ENCODE peak calls at places on chromosome X, in four cellular contexts. One of them, this sample, is unnamed.
A peak's percentile ranks its signal among the peaks of the same experiment; 100 is the strongest.

GRCh38 chrX:110462957-110463356 is 104.3 kb downstream of the RTL9 start:
- DNase-seq in IMR-90: no peak
- DNase-seq in ovary: no peak
- DNase-seq in stomach: no peak
- DNase-seq in this sample: no peak

GRCh38 chrX:104112326-104112951 is at the start of gene ZCCHC18:
- DNase-seq in IMR-90: peak; percentile 57
- DNase-seq in ovary: peak; percentile 70
- DNase-seq in stomach: peak; percentile 28
- DNase-seq in this sample: peak; percentile 54

GRCh38 chrX:71636438-71637252 is 18.3 kb upstream of the CXCR3 start:
- DNase-seq in ovary: no peak
- DNase-seq in IMR-90: no peak
- DNase-seq in stomach: no peak
- DNase-seq in this sample: no peak

GRCh38 chrX:17629519-17629918 is 107.8 kb upstream of the SCML1 start:
- DNase-seq in ovary: no peak
- DNase-seq in IMR-90: no peak
- DNase-seq in stomach: no peak
- DNase-seq in this sample: no peak

GRCh38 chrX:139692908-139693307 is 15.1 kb downstream of the MCF2 start:
- DNase-seq in stomach: no peak
- DNase-seq in ovary: no peak
- DNase-seq in IMR-90: no peak
- DNase-seq in this sample: no peak

GRCh38 chrX:13808865-13809264 is 8.0 kb downstream of the GPM6B start:
- DNase-seq in IMR-90: no peak
- DNase-seq in ovary: no peak
- DNase-seq in stomach: no peak
- DNase-seq in this sample: no peak

GRCh38 chrX:13000311-13000811 is 25.5 kb downstream of the TMSB4X start:
- DNase-seq in ovary: no peak
- DNase-seq in IMR-90: no peak
- DNase-seq in stomach: no peak
- DNase-seq in this sample: no peak

GRCh38 chrX:39866229-39866628 is 231.5 kb downstream of the BCOR start:
- DNase-seq in IMR-90: no peak
- DNase-seq in ovary: no peak
- DNase-seq in stomach: no peak
- DNase-seq in this sample: no peak

GRCh38 chrX:68252664-68253063 is 180.6 kb downstream of the OPHN1 start:
- DNase-seq in ovary: no peak
- DNase-seq in stomach: no peak
- DNase-seq in IMR-90: no peak
- DNase-seq in this sample: no peak

GRCh38 chrX:40108959-40109287 is 11.2 kb upstream of the BCOR start:
- DNase-seq in stomach: peak; percentile 82
- DNase-seq in IMR-90: peak; percentile 76
- DNase-seq in ovary: peak; percentile 82
- DNase-seq in this sample: peak; percentile 78

GRCh38 chrX:154730271-154730883 is 20.5 kb downstream of the GAB3 start:
- DNase-seq in IMR-90: peak; percentile 77
- DNase-seq in ovary: peak; percentile 42
- DNase-seq in stomach: no peak
- DNase-seq in this sample: no peak

GRCh38 chrX:104136241-104137019 is 20.4 kb downstream of the SLC25A53 start:
- DNase-seq in stomach: peak; percentile 72
- DNase-seq in ovary: peak; percentile 76
- DNase-seq in IMR-90: peak; percentile 91
- DNase-seq in this sample: peak; percentile 65

GRCh38 chrX:72001471-72001870 is 90.8 kb downstream of the NHSL2 start:
- DNase-seq in ovary: no peak
- DNase-seq in stomach: no peak
- DNase-seq in IMR-90: no peak
- DNase-seq in this sample: no peak

DNA sequence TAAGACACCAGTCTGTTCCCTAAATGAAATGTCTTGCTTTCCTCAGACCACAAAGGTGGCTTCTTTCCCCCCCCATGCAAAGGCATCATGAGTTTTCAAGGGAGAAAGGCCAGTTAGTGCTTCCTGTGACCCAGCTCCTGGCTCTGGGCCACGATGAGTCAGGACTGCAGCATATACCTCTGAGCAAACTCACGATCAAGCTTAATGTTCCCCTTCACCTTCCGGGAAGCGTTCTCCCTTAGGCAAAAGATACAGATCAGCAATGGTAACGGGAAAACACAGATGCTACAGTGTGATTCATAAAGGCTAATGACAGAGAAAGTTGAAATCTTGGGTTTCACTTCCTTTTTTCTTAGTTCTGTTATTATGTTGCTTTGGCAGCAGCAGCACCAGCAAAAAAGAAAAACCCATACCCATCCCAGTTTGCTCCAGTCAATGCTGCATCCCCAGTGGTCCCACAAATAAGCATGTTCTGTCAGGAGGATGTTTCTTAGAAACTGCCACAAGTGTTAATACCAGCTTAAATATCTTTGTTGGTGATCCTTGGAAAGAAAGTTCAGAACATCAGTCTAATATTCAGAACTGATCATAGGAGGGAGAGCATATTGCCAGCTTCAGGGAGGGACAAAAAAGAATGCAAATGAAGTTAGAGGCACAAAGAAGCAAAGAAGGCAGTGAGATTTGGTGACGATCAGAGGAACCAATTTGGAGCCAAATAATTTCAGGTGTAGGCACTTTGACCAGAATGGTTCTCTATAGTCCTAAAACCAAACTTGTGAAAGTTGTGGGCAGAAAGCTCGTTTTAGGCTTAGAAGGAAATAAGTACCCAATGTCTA is 41.2 kb downstream of the LONRF3 start:
- DNase-seq in stomach: peak; percentile 43
- DNase-seq in IMR-90: peak; percentile 80
- DNase-seq in ovary: peak; percentile 30
- DNase-seq in this sample: peak; percentile 59
- H3K27ac ChIP-seq in stomach: no peak overlapping the region
- H3K27ac ChIP-seq in IMR-90: no peak overlapping the region
- H3K27ac ChIP-seq in ovary: no peak overlapping the region
- H3K27ac ChIP-seq in this sample: peak overlapping the region; percentile 69

DNA sequence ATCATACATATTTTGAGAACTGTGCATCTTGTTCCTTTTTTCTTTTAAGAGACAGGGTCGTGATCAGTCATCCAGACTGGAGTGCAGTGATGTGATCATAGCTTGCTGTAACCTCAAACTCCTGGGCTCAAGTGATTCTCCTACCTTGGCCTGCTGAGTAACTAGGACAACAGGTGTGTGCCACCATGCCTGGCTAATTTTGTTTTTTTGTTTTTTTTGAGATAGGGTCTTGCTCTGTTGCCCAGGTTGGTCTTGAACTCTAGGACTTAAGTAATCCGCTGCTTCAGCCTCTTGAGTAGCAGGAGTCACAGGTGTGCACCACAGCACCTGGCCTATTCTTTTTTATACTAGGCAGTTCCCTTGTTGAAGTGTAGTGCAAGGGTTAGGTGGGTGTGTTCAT is 24.6 kb downstream of the KDM6A start:
- DNase-seq in stomach: no peak
- DNase-seq in IMR-90: no peak
- DNase-seq in ovary: no peak
- DNase-seq in this sample: no peak
- H3K4me1 ChIP-seq in stomach: peaks cover 43% of the 10 kb centered on the region
- H3K4me1 ChIP-seq in IMR-90: peaks cover 3% of the 10 kb centered on the region
- H3K4me1 ChIP-seq in ovary: no peaks in the 10 kb centered on the region
- H3K4me1 ChIP-seq in this sample: no peaks in the 10 kb centered on the region

DNA sequence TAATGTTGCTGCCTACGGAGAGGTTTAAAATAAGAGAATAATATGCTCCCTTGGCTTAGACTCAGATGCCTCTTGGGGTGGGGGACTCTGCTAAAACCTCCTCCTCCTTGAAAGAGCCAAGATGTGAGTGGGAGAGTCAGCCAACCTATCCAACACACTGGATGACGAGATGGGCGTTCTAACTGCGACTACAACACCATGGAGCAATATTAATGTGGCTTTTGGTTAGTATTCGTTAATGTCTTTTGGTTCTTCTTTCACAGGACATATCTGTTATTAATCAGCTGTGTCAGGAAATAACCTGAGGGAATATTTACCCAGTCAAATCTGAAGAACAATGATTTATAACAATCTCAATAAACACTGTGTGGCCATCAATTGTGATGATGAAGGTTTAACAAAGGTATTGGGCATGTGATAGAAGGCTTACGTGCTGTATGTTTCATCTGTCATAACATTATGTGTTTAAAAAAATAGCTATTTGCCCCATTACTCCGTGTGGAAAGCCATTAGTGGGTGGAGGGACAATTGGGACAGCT is 143.5 kb upstream of the FTHL17 start:
- DNase-seq in ovary: no peak
- DNase-seq in stomach: no peak
- DNase-seq in IMR-90: no peak
- DNase-seq in this sample: no peak
- H3K4me3 ChIP-seq in ovary: no peak overlapping the region
- H3K4me3 ChIP-seq in stomach: no peak overlapping the region
- H3K4me3 ChIP-seq in IMR-90: no peak overlapping the region
- H3K4me3 ChIP-seq in this sample: no peak overlapping the region

DNA sequence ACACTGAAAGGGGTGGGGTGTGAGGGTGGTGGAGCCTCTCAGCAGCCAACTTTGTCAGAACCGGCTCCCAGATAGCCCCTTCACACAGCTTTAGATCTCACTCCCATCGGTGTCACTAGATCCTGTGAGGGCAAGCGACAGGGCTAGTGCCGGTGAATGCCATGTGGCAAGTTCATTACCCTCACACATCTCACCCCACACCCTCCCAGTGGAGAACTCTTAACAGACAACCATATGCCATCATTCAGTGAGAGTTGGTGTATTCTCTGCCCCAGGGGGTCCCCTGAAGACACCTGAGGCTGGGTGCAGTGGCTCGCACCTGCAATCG is 15.3 kb downstream of the SEPTIN6 start:
- DNase-seq in ovary: no peak
- DNase-seq in IMR-90: no peak
- DNase-seq in stomach: no peak
- DNase-seq in this sample: no peak
- H3K27ac ChIP-seq in ovary: no peak overlapping the region
- H3K27ac ChIP-seq in IMR-90: no peak overlapping the region
- H3K27ac ChIP-seq in stomach: peak overlapping the region; percentile 32
- H3K27ac ChIP-seq in this sample: no peak overlapping the region

GRCh38 chrX:131840799-131841495 is 182.2 kb upstream of the STK26 start:
- DNase-seq in IMR-90: no peak
- DNase-seq in stomach: no peak
- DNase-seq in ovary: no peak
- DNase-seq in this sample: no peak
- H3K4me1 ChIP-seq in IMR-90: no peaks in the 10 kb centered on the region
- H3K4me1 ChIP-seq in stomach: peaks cover 7% of the 10 kb centered on the region
- H3K4me1 ChIP-seq in ovary: no peaks in the 10 kb centered on the region
- H3K4me1 ChIP-seq in this sample: no peaks in the 10 kb centered on the region

DNA sequence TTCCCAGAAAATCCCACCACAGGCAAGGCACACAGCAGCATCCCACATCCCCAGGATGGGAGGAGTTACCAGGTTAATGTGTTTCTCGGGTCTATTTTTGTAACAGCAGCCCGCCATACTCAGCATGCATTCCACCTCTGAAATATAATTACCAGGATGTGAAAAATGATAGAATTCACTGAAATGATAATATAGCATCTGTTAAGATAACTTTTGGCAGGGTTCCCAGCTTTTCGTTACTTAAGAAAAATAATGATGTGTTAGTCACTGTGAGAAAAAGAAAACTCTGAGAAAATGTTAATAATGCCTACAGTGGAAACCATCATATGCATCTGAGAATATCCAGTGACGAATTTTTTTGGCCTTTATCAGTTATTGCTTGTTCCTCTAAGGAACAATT is 87.0 kb downstream of the VCX2 start:
- DNase-seq in stomach: no peak
- DNase-seq in ovary: no peak
- DNase-seq in IMR-90: peak; percentile 37
- DNase-seq in this sample: no peak
- H3K4me3 ChIP-seq in stomach: no peak overlapping the region
- H3K4me3 ChIP-seq in ovary: no peak overlapping the region
- H3K4me3 ChIP-seq in IMR-90: no peak overlapping the region
- H3K4me3 ChIP-seq in this sample: no peak overlapping the region